ENCODE peak calls at places on chromosomes 3 and 15, in five cellular contexts. A is fibroblast of lung, K is Peyer's patch, S is aorta, D is mammary epithelial cell. B is an unnamed sample.
A peak's percentile ranks its signal among the peaks of the same experiment; 100 is the strongest.

GRCh38 chr3:47408839-47409229 is 28.0 kb downstream of the PTPN23 start:
- DNase-seq in A (no peak), K (peak; percentile 47), S (no peak), D (no peak), B (no peak)

GRCh38 chr15:98956796-98957553 is 50.6 kb downstream of the PGPEP1L start:
- DNase-seq in A (no peak), K (peak; percentile 39), S (no peak), D (no peak), B (no peak)

GRCh38 chr15:74302821-74303359 is 64.6 kb downstream of the CYP11A1 start:
- DNase-seq in A (no peak), K (no peak), S (no peak), D (peak; percentile 15), B (no peak)

GRCh38 chr15:49962044-49962602 is 156.9 kb downstream of the ATP8B4 start:
- DNase-seq in A (peak; percentile 49), K (no peak), S (no peak), D (no peak), B (no peak)

GRCh38 chr3:157532529-157533297 is 29.5 kb upstream of the VEPH1 start:
- DNase-seq in A (peak; percentile 96), K (no peak), S (no peak), D (peak; percentile 68), B (peak; percentile 2)

GRCh38 chr3:143002083-143002712 is 828 bp downstream of the U2SURP start:
- DNase-seq in A (peak; percentile 47), K (no peak), S (no peak), D (peak; percentile 41), B (peak; percentile 5)

GRCh38 chr3:52891164-52891563 is 6.2 kb downstream of the STIMATE start:
- DNase-seq in A (no peak), K (no peak), S (no peak), D (no peak), B (no peak)

GRCh38 chr3:48516571-48516970 is 12.6 kb upstream of the SHISA5 start:
- DNase-seq in A (no peak), K (no peak), S (peak; percentile 36), D (no peak), B (no peak)

GRCh38 chr15:63380828-63381282 is 791 bp downstream of the CA12 start:
- DNase-seq in A (peak; percentile 42), K (no peak), S (no peak), D (no peak), B (no peak)

GRCh38 chr15:70269991-70270751 is 172.5 kb upstream of the TLE3 start:
- DNase-seq in A (no peak), K (no peak), S (peak; percentile 69), D (no peak), B (no peak)

GRCh38 chr3:141321109-141321497 is 47.2 kb upstream of the ZBTB38 start:
- DNase-seq in A (peak; percentile 23), K (no peak), S (no peak), D (no peak), B (peak; percentile 32)

GRCh38 chr3:72368331-72368975 is 479.8 kb downstream of the SHQ1 start:
- DNase-seq in A (peak; percentile 34), K (no peak), S (no peak), D (peak; percentile 45), B (no peak)

GRCh38 chr3:151276038-151277027 is 2.0 kb downstream of the P2RY14 start:
- DNase-seq in A (no peak), K (no peak), S (no peak), D (no peak), B (peak; percentile 31)

GRCh38 chr3:30544811-30545210 is 61.6 kb upstream of the TGFBR2 start:
- DNase-seq in A (peak; percentile 84), K (no peak), S (no peak), D (peak; percentile 94), B (no peak)

GRCh38 chr15:99279290-99279689 is 28.0 kb downstream of the LRRC28 start:
- DNase-seq in A (no peak), K (no peak), S (no peak), D (no peak), B (no peak)

GRCh38 chr15:91516866-91517265 is 336.6 kb upstream of the SLCO3A1 start:
- DNase-seq in A (no peak), K (no peak), S (no peak), D (no peak), B (no peak)

GRCh38 chr3:120614765-120615164 is 18.6 kb downstream of the NDUFB4 start:
- DNase-seq in A (no peak), K (no peak), S (no peak), D (no peak), B (no peak)

GRCh38 chr3:190183121-190183520 is 62.4 kb upstream of the P3H2 start:
- DNase-seq in A (peak; percentile 97), K (no peak), S (no peak), D (peak; percentile 92), B (no peak)

GRCh38 chr3:39000008-39000450 is 51.7 kb downstream of the SCN11A start:
- DNase-seq in A (peak; percentile 60), K (no peak), S (no peak), D (peak; percentile 92), B (peak; percentile 65)

GRCh38 chr3:75049581-75049980 is 435.1 kb upstream of the CNTN3 start:
- DNase-seq in A (no peak), K (no peak), S (no peak), D (peak; percentile 1), B (no peak)

GRCh38 chr3:195705081-195705991 is 15.4 kb upstream of the MUC20 start:
- DNase-seq in A (no peak), K (peak; percentile 55), S (no peak), D (no peak), B (no peak)

GRCh38 chr3:57043518-57043917 is 16.9 kb upstream of the SPATA12 start:
- DNase-seq in A (no peak), K (no peak), S (no peak), D (no peak), B (no peak)

GRCh38 chr15:81335631-81336030 is 11.7 kb upstream of the STARD5 start:
- DNase-seq in A (no peak), K (no peak), S (no peak), D (no peak), B (no peak)

GRCh38 chr15:91068966-91069365 is 31.1 kb upstream of the SV2B start:
- DNase-seq in A (no peak), K (no peak), S (no peak), D (no peak), B (no peak)

GRCh38 chr3:183697610-183698317 is at the start of gene YEATS2:
- DNase-seq in A (peak; percentile 57), K (peak; percentile 80), S (peak; percentile 82), D (peak; percentile 58), B (peak; percentile 73)

GRCh38 chr3:124760601-124761000 is 30.3 kb downstream of the UMPS start:
- DNase-seq in A (peak; percentile 61), K (no peak), S (no peak), D (no peak), B (no peak)

GRCh38 chr15:91694131-91694828 is 159.2 kb upstream of the SLCO3A1 start:
- DNase-seq in A (peak; percentile 71), K (no peak), S (peak; percentile 56), D (no peak), B (no peak)

DNA sequence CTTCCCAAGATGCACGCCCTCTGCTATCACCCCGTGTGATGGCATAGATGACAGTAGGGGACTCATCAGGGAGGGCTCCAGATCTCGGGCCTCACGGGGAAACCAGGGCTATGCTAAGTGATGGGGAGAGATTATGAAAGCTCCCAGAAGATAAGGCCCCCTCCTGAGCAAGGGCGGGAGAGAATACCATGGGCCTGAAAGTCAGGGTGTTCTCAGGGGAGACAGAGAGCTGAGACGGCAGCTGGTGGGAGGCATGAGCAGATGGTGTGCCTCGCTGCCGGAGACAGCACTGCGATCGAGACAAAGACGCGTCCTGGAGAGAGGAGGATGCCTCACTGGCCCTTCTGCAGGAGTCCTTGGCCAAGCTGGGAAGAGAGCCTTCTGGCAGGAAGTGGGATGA is 106.5 kb upstream of the ADPGK start:
- DNase-seq in A (no peak), K (no peak), S (no peak), D (no peak), B (no peak)
- H3K4me3 ChIP-seq in A (no peak overlapping the region), K (no peak overlapping the region), S (no peak overlapping the region), D (no peak overlapping the region), B (no peak overlapping the region)

GRCh38 chr15:78212546-78213424 is 21.6 kb downstream of the ACSBG1 start:
- DNase-seq in A (peak; percentile 74), K (peak; percentile 86), S (peak; percentile 80), D (peak; percentile 26), B (no peak)

GRCh38 chr15:78210349-78210717 is 24.0 kb downstream of the ACSBG1 start:
- DNase-seq in A (no peak), K (no peak), S (no peak), D (no peak), B (no peak)

GRCh38 chr15:78213425-78213750 is 21.0 kb downstream of the ACSBG1 start:
- DNase-seq in A (no peak), K (no peak), S (no peak), D (no peak), B (no peak)

GRCh38 chr15:78211189-78211921 is 23.0 kb downstream of the ACSBG1 start:
- DNase-seq in A (no peak), K (no peak), S (no peak), D (no peak), B (no peak)

GRCh38 chr15:78212008-78212407 is 22.4 kb downstream of the ACSBG1 start:
- DNase-seq in A (no peak), K (no peak), S (no peak), D (no peak), B (no peak)
- H3K4me1 ChIP-seq in A (no peaks in the 10 kb centered on the region), K (no peaks in the 10 kb centered on the region), S (no peaks in the 10 kb centered on the region), D (no peaks in the 10 kb centered on the region), B (no peaks in the 10 kb centered on the region)

GRCh38 chr15:65057549-65057940 is 10.2 kb downstream of the RASL12 start:
- DNase-seq in A (no peak), K (no peak), S (no peak), D (no peak), B (no peak)
- H3K4me3 ChIP-seq in A (no peak overlapping the region), K (no peak overlapping the region), S (no peak overlapping the region), D (no peak overlapping the region), B (no peak overlapping the region)

DNA sequence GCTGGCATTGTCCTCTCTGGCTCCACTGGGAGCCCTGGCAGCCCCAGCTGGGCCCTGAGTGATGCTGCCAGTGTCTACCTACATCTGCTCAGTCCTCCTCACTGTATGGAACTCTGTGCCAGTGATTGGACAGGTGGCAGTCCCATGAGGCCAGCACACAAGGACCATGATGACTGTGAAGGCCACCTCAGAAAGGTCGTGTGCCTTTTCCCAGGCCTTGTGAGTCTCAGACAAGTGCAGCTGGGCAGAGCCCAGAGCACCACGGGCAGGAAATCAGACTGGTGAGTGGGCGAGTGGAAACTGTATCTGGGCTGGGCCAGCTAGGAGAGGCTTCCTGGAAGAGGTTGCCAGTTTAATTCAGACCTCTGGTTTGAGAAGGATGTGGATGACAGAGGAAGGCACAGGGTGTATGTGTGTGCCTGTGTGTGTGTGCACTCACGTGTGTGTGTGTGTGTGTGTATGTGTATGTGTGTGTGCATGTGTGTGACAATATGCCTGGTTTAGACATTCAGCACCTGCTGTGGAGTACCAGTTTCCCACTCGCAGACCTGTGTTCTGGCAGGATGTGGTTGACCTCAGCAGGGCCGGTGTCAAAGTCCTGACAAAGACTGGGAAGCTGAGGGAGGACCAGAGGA is 7.0 kb downstream of the MAPKAPK3 start:
- DNase-seq in A (no peak), K (no peak), S (no peak), D (no peak), B (peak; percentile 32)
- H3K4me1 ChIP-seq in A (peaks cover 8% of the 10 kb centered on the region), K (peaks cover 14% of the 10 kb centered on the region), S (no peaks in the 10 kb centered on the region), D (peaks cover 89% of the 10 kb centered on the region), B (peaks cover 92% of the 10 kb centered on the region)

DNA sequence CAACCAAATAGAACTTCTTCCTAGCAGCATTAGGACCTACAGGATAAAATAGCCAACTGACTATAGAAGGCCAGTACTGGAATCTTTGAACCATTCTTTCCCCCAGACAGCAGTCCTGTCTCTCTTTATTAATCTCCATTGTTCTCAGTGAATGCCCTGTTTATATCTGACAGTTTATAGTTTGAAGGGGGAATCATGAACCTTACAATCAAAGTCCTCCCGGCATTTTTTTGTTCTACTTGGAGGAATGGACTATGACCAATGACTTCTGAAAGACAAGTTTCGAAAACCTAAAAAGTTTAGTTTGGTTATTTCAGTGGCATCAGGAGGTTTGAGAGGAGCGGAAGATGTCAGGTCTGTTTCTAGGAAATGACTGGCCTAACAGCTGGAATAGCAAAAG is 383.3 kb upstream of the RARB start:
- DNase-seq in A (no peak), K (no peak), S (no peak), D (no peak), B (no peak)
- H3K4me3 ChIP-seq in A (no peak overlapping the region), K (no peak overlapping the region), S (no peak overlapping the region), D (no peak overlapping the region), B (no peak overlapping the region)